ENCODE peak calls at places on chromosome 17, in nine cellular contexts. M is activated CD4-positive, CD25-positive, alpha-beta regulatory T cell; O is stimulated activated CD4-positive, alpha-beta T cell treated with anti-CD3 and anti-CD28 coated beads, Interleukin-2, amount 100 ng/mL, for 4 hours; P is GM13976; U is erythroblast; I is NCI-H1092; Z is bronchial epithelial cell; G is GM18507; B is NCI-H2029. N is an unnamed sample.

GRCh38 chr17:18230288-18231141 is 5.1 kb downstream of the LLGL1 start:
- DNase-seq in M (no peak), O (no peak), P (no peak), U (no peak), I (no peak), Z (no peak), G (no peak), B (no peak), N (no peak)

GRCh38 chr17:38749222-38750043 is 1.3 kb upstream of the PCGF2 start:
- DNase-seq in M (no peak), O (no peak), P (peak), U (peak), I (peak), Z (no peak), G (no peak), B (peak), N (peak)

GRCh38 chr17:42361781-42362186 is 26.5 kb downstream of the STAT3 start:
- DNase-seq in M (no peak), O (peak), P (no peak), U (no peak), I (no peak), Z (no peak), G (no peak), B (peak), N (no peak)

GRCh38 chr17:76176701-76177574 is 35.9 kb upstream of the FOXJ1 start:
- DNase-seq in M (no peak), O (no peak), P (no peak), U (no peak), I (no peak), Z (no peak), G (no peak), B (no peak), N (no peak)

GRCh38 chr17:76265624-76266243 is 586 bp downstream of the UBALD2 start:
- DNase-seq in M (peak), O (no peak), P (no peak), U (peak), I (no peak), Z (no peak), G (no peak), B (peak), N (no peak)

GRCh38 chr17:2059125-2059836 is 4.4 kb downstream of the HIC1 start:
- DNase-seq in M (no peak), O (no peak), P (peak), U (peak), I (no peak), Z (no peak), G (no peak), B (no peak), N (no peak)

GRCh38 chr17:58156839-58157803 is 8.9 kb downstream of the OR4D1 start:
- DNase-seq in M (no peak), O (peak), P (peak), U (peak), I (no peak), Z (no peak), G (no peak), B (no peak), N (no peak)

GRCh38 chr17:12402963-12403622 is 262.6 kb upstream of the MYOCD start:
- DNase-seq in M (no peak), O (no peak), P (no peak), U (no peak), I (no peak), Z (peak), G (no peak), B (no peak), N (no peak)

GRCh38 chr17:27577884-27578717 is 52.9 kb upstream of the LGALS9 start:
- DNase-seq in M (no peak), O (no peak), P (no peak), U (peak), I (no peak), Z (no peak), G (no peak), B (no peak), N (no peak)

GRCh38 chr17:4858068-4858879 is 25.1 kb downstream of the MINK1 start:
- DNase-seq in M (no peak), O (no peak), P (no peak), U (no peak), I (no peak), Z (peak), G (no peak), B (peak), N (peak)

GRCh38 chr17:47423406-47424295 is 99.9 kb downstream of the EFCAB13 start:
- DNase-seq in M (no peak), O (no peak), P (peak), U (peak), I (no peak), Z (no peak), G (peak), B (no peak), N (no peak)

GRCh38 chr17:79841369-79842135 is 2.3 kb upstream of the CBX4 start:
- DNase-seq in M (no peak), O (no peak), P (no peak), U (no peak), I (no peak), Z (no peak), G (no peak), B (no peak), N (no peak)

GRCh38 chr17:82959242-82959930 is 119.6 kb upstream of the ZNF750 start:
- DNase-seq in M (no peak), O (no peak), P (no peak), U (no peak), I (no peak), Z (no peak), G (no peak), B (no peak), N (no peak)

GRCh38 chr17:8117980-8118768 is at the start of gene ALOXE3:
- DNase-seq in M (no peak), O (no peak), P (peak), U (peak), I (no peak), Z (peak), G (no peak), B (no peak), N (peak)

GRCh38 chr17:1515640-1516402 is 591 bp downstream of the INPP5K start:
- DNase-seq in M (no peak), O (peak), P (peak), U (peak), I (no peak), Z (peak), G (peak), B (no peak), N (peak)

GRCh38 chr17:27295945-27296344 is 2.0 kb downstream of the WSB1 start:
- DNase-seq in M (no peak), O (no peak), P (no peak), U (peak), I (no peak), Z (no peak), G (no peak), B (no peak), N (peak)

GRCh38 chr17:48494335-48494734 is 36.5 kb downstream of the HOXB1 start:
- DNase-seq in M (no peak), O (no peak), P (no peak), U (no peak), I (no peak), Z (peak), G (no peak), B (no peak), N (peak)

GRCh38 chr17:63702223-63702577 is 2.3 kb upstream of the LIMD2 start:
- DNase-seq in M (peak), O (no peak), P (peak), U (no peak), I (no peak), Z (no peak), G (no peak), B (no peak), N (no peak)

GRCh38 chr17:43814714-43815113 is 18.2 kb downstream of the MPP3 start:
- DNase-seq in M (no peak), O (no peak), P (no peak), U (no peak), I (no peak), Z (peak), G (no peak), B (no peak), N (peak)

GRCh38 chr17:83149761-83150251 is 70.4 kb downstream of the METRNL start:
- DNase-seq in M (no peak), O (no peak), P (no peak), U (no peak), I (no peak), Z (no peak), G (no peak), B (no peak), N (no peak)

GRCh38 chr17:2239882-2240430 is 63.6 kb downstream of the SMG6 start:
- DNase-seq in M (peak), O (peak), P (peak), U (peak), I (no peak), Z (peak), G (no peak), B (no peak), N (peak)